ENCODE peak calls at places on chromosomes 11 and 22, in eight cellular contexts. Z, E, R, F, C, U, S and Q are unnamed samples.

GRCh38 chr11:7694953-7695271 is 11.4 kb downstream of the OVCH2 start:
- DNase-seq in Z (no peak), E (no peak), R (no peak), F (no peak), C (no peak), U (no peak), S (no peak), Q (no peak)

GRCh38 chr11:109401532-109401931 is 20.5 kb upstream of the C11orf87 start:
- DNase-seq in Z (no peak), E (no peak), R (no peak), F (no peak), C (no peak), U (no peak), S (no peak), Q (no peak)

GRCh38 chr11:116507016-116507415 is 265.8 kb downstream of the BUD13 start:
- DNase-seq in Z (no peak), E (no peak), R (no peak), F (no peak), C (no peak), U (no peak), S (no peak), Q (no peak)

GRCh38 chr22:50401907-50402306 is 58.8 kb downstream of the PPP6R2 start:
- DNase-seq in Z (no peak), E (no peak), R (no peak), F (no peak), C (no peak), U (no peak), S (no peak), Q (no peak)

GRCh38 chr11:68840661-68841653 is 759 bp downstream of the CPT1A start:
- DNase-seq in Z (peak; percentile 75), E (no peak), R (peak; percentile 31), F (peak; percentile 82), C (peak; percentile 67), U (no peak), S (peak; percentile 65), Q (peak; percentile 73)

GRCh38 chr11:130548491-130548833 is 100.0 kb downstream of the ADAMTS15 start:
- DNase-seq in Z (no peak), E (no peak), R (peak; percentile 18), F (no peak), C (no peak), U (no peak), S (no peak), Q (no peak)

GRCh38 chr22:29782061-29782845 is 15.1 kb downstream of the UQCR10 start:
- DNase-seq in Z (peak; percentile 85), E (no peak), R (peak; percentile 46), F (peak; percentile 74), C (peak; percentile 35), U (no peak), S (no peak), Q (no peak)

GRCh38 chr22:43796567-43796966 is 15.5 kb downstream of the EFCAB6 start:
- DNase-seq in Z (no peak), E (no peak), R (peak; percentile 81), F (no peak), C (no peak), U (no peak), S (no peak), Q (no peak)

GRCh38 chr11:122746050-122746478 is 90.5 kb downstream of the UBASH3B start:
- DNase-seq in Z (no peak), E (peak; percentile 56), R (no peak), F (peak; percentile 20), C (no peak), U (no peak), S (peak; percentile 66), Q (peak; percentile 19)

GRCh38 chr22:40055143-40055926 is 60.6 kb downstream of the FAM83F start:
- DNase-seq in Z (no peak), E (peak; percentile 29), R (no peak), F (no peak), C (no peak), U (no peak), S (no peak), Q (peak; percentile 25)

GRCh38 chr11:45165386-45165785 is 18.9 kb downstream of the PRDM11 start:
- DNase-seq in Z (no peak), E (no peak), R (no peak), F (no peak), C (no peak), U (no peak), S (no peak), Q (no peak)

GRCh38 chr11:19696073-19696472 is 16.6 kb upstream of the NAV2 start:
- DNase-seq in Z (no peak), E (no peak), R (no peak), F (no peak), C (no peak), U (no peak), S (no peak), Q (no peak)

GRCh38 chr11:125939081-125939521 is 6.7 kb upstream of the VSIG10L2 start:
- DNase-seq in Z (no peak), E (no peak), R (no peak), F (no peak), C (no peak), U (no peak), S (no peak), Q (no peak)

GRCh38 chr22:40898850-40899357 is 37.0 kb upstream of the DNAJB7 start:
- DNase-seq in Z (no peak), E (peak; percentile 31), R (peak; percentile 67), F (no peak), C (no peak), U (no peak), S (no peak), Q (peak; percentile 88)

GRCh38 chr22:36376265-36376664 is 11.5 kb downstream of the MYH9 start:
- DNase-seq in Z (no peak), E (no peak), R (no peak), F (no peak), C (no peak), U (no peak), S (no peak), Q (no peak)

GRCh38 chr11:66335531-66336233 is 552 bp downstream of the RIN1 start:
- DNase-seq in Z (peak; percentile 33), E (no peak), R (peak; percentile 59), F (no peak), C (no peak), U (no peak), S (no peak), Q (no peak)

GRCh38 chr22:49348631-49349030 is 479.0 kb downstream of the BRD1 start:
- DNase-seq in Z (no peak), E (no peak), R (no peak), F (no peak), C (no peak), U (no peak), S (no peak), Q (no peak)

GRCh38 chr11:31355817-31356216 is 13.7 kb downstream of the DCDC1 start:
- DNase-seq in Z (no peak), E (no peak), R (no peak), F (no peak), C (no peak), U (no peak), S (no peak), Q (no peak)

GRCh38 chr11:115941481-115941993 is 437.3 kb upstream of the CADM1 start:
- DNase-seq in Z (peak; percentile 77), E (no peak), R (peak; percentile 97), F (peak; percentile 22), C (peak; percentile 41), U (no peak), S (no peak), Q (no peak)

GRCh38 chr22:22362939-22363338 is 118.4 kb downstream of the VPREB1 start:
- DNase-seq in Z (no peak), E (no peak), R (no peak), F (no peak), C (no peak), U (no peak), S (no peak), Q (no peak)
- TF ChIP-seq POLR2A in Z (no peak), E (no peak), R (no peak), F (no peak), C (no peak), U (no peak), S (no peak), Q (no peak)

DNA sequence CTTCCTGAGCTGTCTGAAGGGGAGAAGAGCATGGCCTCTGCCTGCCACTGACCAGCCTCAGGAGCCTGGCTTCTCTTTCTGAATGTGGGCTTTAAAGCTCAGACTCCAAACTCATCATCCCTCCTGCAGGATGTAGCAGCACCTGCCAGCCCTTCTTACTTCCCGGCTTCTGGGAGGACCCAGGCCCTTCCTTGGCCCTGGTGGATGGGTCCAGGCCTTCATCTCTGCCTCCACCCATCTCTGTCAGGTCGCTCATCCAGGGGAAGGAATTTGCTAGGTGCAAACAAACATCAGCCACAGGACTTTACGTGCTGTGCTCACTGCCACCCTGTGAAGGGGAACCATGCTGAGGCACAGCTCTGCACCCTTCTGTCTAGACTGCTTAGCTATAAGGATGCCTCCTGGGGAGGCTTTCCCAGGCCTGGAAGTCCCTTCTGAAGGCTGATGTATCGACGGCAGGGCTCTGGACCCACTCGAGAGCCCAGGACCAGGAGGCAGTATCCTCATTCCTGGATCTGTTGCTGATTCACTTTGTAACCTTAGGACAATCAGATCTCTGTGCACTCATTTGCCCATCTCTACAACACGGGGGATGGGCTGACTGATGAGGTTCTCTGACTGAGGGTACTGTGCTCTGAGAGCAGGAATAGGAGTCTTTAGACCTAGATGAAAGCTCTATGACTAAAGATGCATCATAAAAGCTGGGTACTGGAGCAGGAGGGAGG is 30.9 kb downstream of the USP35 start:
- DNase-seq in Z (no peak), E (no peak), R (no peak), F (no peak), C (peak; percentile 6), U (no peak), S (peak; percentile 3), Q (no peak)
- TF ChIP-seq POLR2A in Z (no peak), E (no peak), R (no peak), F (no peak), C (no peak), U (no peak), S (no peak), Q (no peak)

GRCh38 chr11:64862914-64863313 is 15.5 kb downstream of the EHD1 start:
- DNase-seq in Z (peak; percentile 87), E (no peak), R (no peak), F (no peak), C (no peak), U (no peak), S (no peak), Q (no peak)

GRCh38 chr11:64863381-64864060 is 14.9 kb downstream of the EHD1 start:
- DNase-seq in Z (no peak), E (no peak), R (no peak), F (no peak), C (peak; percentile 52), U (no peak), S (no peak), Q (no peak)

GRCh38 chr11:64858467-64859401 is 14.3 kb upstream of the CDC42BPG start:
- DNase-seq in Z (peak; percentile 86), E (no peak), R (no peak), F (peak; percentile 70), C (no peak), U (no peak), S (peak; percentile 84), Q (no peak)

GRCh38 chr11:64859542-64860414 is 15.3 kb upstream of the CDC42BPG start:
- DNase-seq in Z (no peak), E (peak; percentile 89), R (no peak), F (peak; percentile 62), C (no peak), U (no peak), S (peak; percentile 78), Q (no peak)

GRCh38 chr11:64861227-64861970 is 16.9 kb upstream of the CDC42BPG start:
- DNase-seq in Z (no peak), E (no peak), R (no peak), F (no peak), C (no peak), U (no peak), S (no peak), Q (no peak)
- TF ChIP-seq POLR2A in Z (no peak), E (no peak), R (no peak), F (no peak), C (no peak), U (no peak), S (no peak), Q (no peak)

GRCh38 chr11:2890466-2891241 is 5.1 kb upstream of the CDKN1C start:
- DNase-seq in Z (peak; percentile 84), E (no peak), R (peak; percentile 64), F (peak; percentile 73), C (peak; percentile 96), U (no peak), S (no peak), Q (no peak)
- TF ChIP-seq POLR2A in Z (no peak), E (no peak), R (no peak), F (no peak), C (peak; percentile 65), U (no peak), S (no peak), Q (no peak)